ENCODE peak calls at places on chromosomes 6 and 20, in four cellular contexts. Y is lung, F is H9, W is Panc1. D is an unnamed sample.
A peak's percentile ranks its signal among the peaks of the same experiment; 100 is the strongest.

GRCh38 chr20:21607971-21608735 is 94.3 kb upstream of the NKX2-2 start:
- DNase-seq in F (no peak), W (no peak), Y (peak; percentile 40), D (peak; percentile 38)

GRCh38 chr6:122063761-122064160 is 335.7 kb upstream of the HSF2 start:
- DNase-seq in W (no peak), Y (no peak), F (no peak), D (no peak)

GRCh38 chr6:1536526-1537429 is 72.9 kb upstream of the FOXC1 start:
- DNase-seq in F (no peak), W (no peak), Y (no peak), D (peak; percentile 30)

GRCh38 chr20:2889209-2889608 is 15.9 kb downstream of the PTPRA start:
- DNase-seq in F (no peak), W (no peak), Y (no peak), D (no peak)

GRCh38 chr6:33933101-33933500 is 129.3 kb upstream of the MLN start:
- DNase-seq in F (no peak), W (no peak), Y (no peak), D (no peak)

GRCh38 chr6:76026101-76026500 is 46.4 kb downstream of the IMPG1 start:
- DNase-seq in F (no peak), Y (no peak), W (no peak), D (no peak)

GRCh38 chr6:107555449-107555848 is 65.5 kb downstream of the SOBP start:
- DNase-seq in Y (no peak), F (no peak), W (no peak), D (no peak)

GRCh38 chr6:152981989-152982767 is 663 bp downstream of the FBXO5 start:
- DNase-seq in F (peak; percentile 29), W (no peak), Y (no peak), D (peak; percentile 14)

GRCh38 chr20:62151225-62151624 is 7.7 kb downstream of the SS18L1 start:
- DNase-seq in W (no peak), F (no peak), Y (no peak), D (no peak)

GRCh38 chr6:111119550-111120329 is 32.4 kb downstream of the SLC16A10 start:
- DNase-seq in Y (no peak), W (no peak), F (no peak), D (no peak)

GRCh38 chr20:61913423-61914225 is 152.1 kb downstream of the TAF4 start:
- DNase-seq in F (no peak), Y (no peak), W (no peak), D (no peak)

GRCh38 chr20:33858666-33859065 is 47.5 kb downstream of the CHMP4B start:
- DNase-seq in F (no peak), Y (no peak), W (no peak), D (no peak)
- H3K4me1 ChIP-seq in F (no peaks in the 10 kb centered on the region), Y (peaks cover 12% of the 10 kb centered on the region), W (peaks cover 24% of the 10 kb centered on the region), D (peaks cover 6% of the 10 kb centered on the region)

DNA sequence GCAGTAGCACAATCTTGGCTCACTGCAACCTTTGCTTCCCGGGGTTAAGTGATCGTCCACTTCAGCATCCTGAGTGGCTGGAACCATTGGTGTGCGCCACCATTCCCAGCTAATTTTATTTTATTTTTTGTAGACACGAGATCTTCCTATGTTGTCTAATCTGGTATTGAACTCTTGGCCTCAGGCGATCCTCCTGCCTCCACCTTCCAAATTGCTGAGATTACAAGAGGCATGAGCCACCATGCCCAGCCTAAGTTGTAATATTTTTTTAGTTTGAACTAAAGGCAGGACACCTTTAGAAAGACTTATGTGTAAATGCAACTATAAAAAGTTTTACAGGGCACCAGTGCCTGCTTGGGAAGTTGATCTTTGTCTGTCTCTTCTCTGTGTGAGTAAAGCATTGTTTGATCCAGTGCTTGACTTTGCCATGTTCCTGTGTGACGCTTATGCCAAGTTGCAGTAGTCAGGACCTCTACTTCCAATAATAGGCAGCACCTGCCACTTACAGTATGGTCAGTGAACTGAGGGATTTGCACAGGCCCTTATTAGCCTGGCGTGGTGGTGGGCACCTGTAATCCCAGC is 46.9 kb downstream of the JARID2 start:
- DNase-seq in F (no peak), Y (no peak), W (no peak), D (no peak)
- H3K4me1 ChIP-seq in F (peaks cover 7% of the 10 kb centered on the region), Y (peaks cover 10% of the 10 kb centered on the region), W (no peaks in the 10 kb centered on the region), D (peaks cover 20% of the 10 kb centered on the region)

GRCh38 chr6:36938536-36938935 is 16.0 kb upstream of the PI16 start:
- DNase-seq in Y (no peak), W (no peak), F (no peak), D (no peak)

GRCh38 chr6:36940027-36940426 is 14.5 kb upstream of the PI16 start:
- DNase-seq in W (no peak), F (no peak), Y (no peak), D (no peak)

GRCh38 chr6:36936824-36937223 is 17.7 kb upstream of the PI16 start:
- DNase-seq in Y (no peak), F (no peak), W (no peak), D (no peak)

GRCh38 chr6:36934868-36935267 is 19.7 kb upstream of the PI16 start:
- DNase-seq in Y (no peak), F (no peak), W (no peak), D (no peak)

GRCh38 chr6:36937896-36938295 is 16.6 kb upstream of the PI16 start:
- DNase-seq in Y (no peak), W (no peak), F (no peak), D (no peak)
- H3K4me1 ChIP-seq in Y (no peaks in the 10 kb centered on the region), W (no peaks in the 10 kb centered on the region), F (no peaks in the 10 kb centered on the region), D (no peaks in the 10 kb centered on the region)

GRCh38 chr6:132067286-132067685 is 116.1 kb upstream of the CCN2 start:
- DNase-seq in W (no peak), F (no peak), Y (no peak), D (no peak)
- H3K4me1 ChIP-seq in W (peaks cover 9% of the 10 kb centered on the region), F (no peaks in the 10 kb centered on the region), Y (no peaks in the 10 kb centered on the region), D (no peaks in the 10 kb centered on the region)

D was measured in transverse colon.